ENCODE peak calls at places on chromosome 20, in seven cellular contexts. One of them, this sample, is unnamed.

GRCh38 chr20:60512436-60512835 is 554.2 kb downstream of the CDH26 start:
- DNase-seq in HCT116: no peak
- DNase-seq in stomach: no peak
- DNase-seq in SK-N-SH: no peak
- DNase-seq in H1: no peak
- DNase-seq in HL-60: no peak
- DNase-seq in HepG2: peak
- DNase-seq in this sample: no peak

GRCh38 chr20:2800590-2801458 is at the start of gene CPXM1:
- DNase-seq in HCT116: no peak
- DNase-seq in stomach: no peak
- DNase-seq in SK-N-SH: peak
- DNase-seq in H1: peak
- DNase-seq in HL-60: peak
- DNase-seq in HepG2: peak
- DNase-seq in this sample: no peak

GRCh38 chr20:15528386-15529111 is 1044.7 kb downstream of the KIF16B start:
- DNase-seq in HCT116: no peak
- DNase-seq in stomach: no peak
- DNase-seq in SK-N-SH: no peak
- DNase-seq in H1: no peak
- DNase-seq in HL-60: no peak
- DNase-seq in HepG2: no peak
- DNase-seq in this sample: no peak

GRCh38 chr20:53752583-53752970 is 158.9 kb upstream of the ZNF217 start:
- DNase-seq in HCT116: no peak
- DNase-seq in stomach: no peak
- DNase-seq in SK-N-SH: no peak
- DNase-seq in H1: no peak
- DNase-seq in HL-60: no peak
- DNase-seq in HepG2: no peak
- DNase-seq in this sample: no peak

GRCh38 chr20:61487346-61488022 is 235.4 kb downstream of the CDH4 start:
- DNase-seq in HCT116: no peak
- DNase-seq in stomach: no peak
- DNase-seq in SK-N-SH: no peak
- DNase-seq in H1: no peak
- DNase-seq in HL-60: no peak
- DNase-seq in HepG2: no peak
- DNase-seq in this sample: no peak

GRCh38 chr20:19964289-19965263 is 52.6 kb upstream of the NAA20 start:
- DNase-seq in HCT116: no peak
- DNase-seq in stomach: peak
- DNase-seq in SK-N-SH: no peak
- DNase-seq in H1: no peak
- DNase-seq in HL-60: no peak
- DNase-seq in HepG2: peak
- DNase-seq in this sample: no peak

GRCh38 chr20:19129976-19130612 is 82.3 kb upstream of the SLC24A3 start:
- DNase-seq in HCT116: no peak
- DNase-seq in stomach: peak
- DNase-seq in SK-N-SH: no peak
- DNase-seq in H1: no peak
- DNase-seq in HL-60: no peak
- DNase-seq in HepG2: no peak
- DNase-seq in this sample: no peak

GRCh38 chr20:63833776-63834544 is 2.9 kb upstream of the ZBTB46 start:
- DNase-seq in HCT116: no peak
- DNase-seq in stomach: no peak
- DNase-seq in SK-N-SH: no peak
- DNase-seq in H1: no peak
- DNase-seq in HL-60: no peak
- DNase-seq in HepG2: no peak
- DNase-seq in this sample: no peak

GRCh38 chr20:60104980-60105379 is 146.8 kb downstream of the CDH26 start:
- DNase-seq in HCT116: no peak
- DNase-seq in stomach: no peak
- DNase-seq in SK-N-SH: no peak
- DNase-seq in H1: peak
- DNase-seq in HL-60: no peak
- DNase-seq in HepG2: no peak
- DNase-seq in this sample: no peak

GRCh38 chr20:20683020-20683419 is 29.4 kb downstream of the RALGAPA2 start:
- DNase-seq in HCT116: no peak
- DNase-seq in stomach: no peak
- DNase-seq in SK-N-SH: no peak
- DNase-seq in H1: no peak
- DNase-seq in HL-60: no peak
- DNase-seq in HepG2: no peak
- DNase-seq in this sample: no peak

GRCh38 chr20:53224851-53225250 is 252.7 kb downstream of the TSHZ2 start:
- DNase-seq in HCT116: no peak
- DNase-seq in stomach: no peak
- DNase-seq in SK-N-SH: no peak
- DNase-seq in H1: no peak
- DNase-seq in HL-60: no peak
- DNase-seq in HepG2: no peak
- DNase-seq in this sample: no peak

GRCh38 chr20:34037121-34037520 is 43.4 kb downstream of the RALY start:
- DNase-seq in HCT116: no peak
- DNase-seq in stomach: peak
- DNase-seq in SK-N-SH: no peak
- DNase-seq in H1: no peak
- DNase-seq in HL-60: peak
- DNase-seq in HepG2: no peak
- DNase-seq in this sample: no peak

GRCh38 chr20:29443819-29444218 is 1813.6 kb upstream of the DEFB115 start:
- DNase-seq in HCT116: no peak
- DNase-seq in stomach: no peak
- DNase-seq in SK-N-SH: no peak
- DNase-seq in H1: no peak
- DNase-seq in HL-60: no peak
- DNase-seq in HepG2: no peak
- DNase-seq in this sample: no peak

GRCh38 chr20:17833036-17833674 is 133.4 kb downstream of the BANF2 start:
- DNase-seq in HCT116: no peak
- DNase-seq in stomach: no peak
- DNase-seq in SK-N-SH: no peak
- DNase-seq in H1: no peak
- DNase-seq in HL-60: no peak
- DNase-seq in HepG2: no peak
- DNase-seq in this sample: no peak

GRCh38 chr20:21529863-21530262 is 16.0 kb upstream of the NKX2-2 start:
- DNase-seq in HCT116: peak
- DNase-seq in stomach: no peak
- DNase-seq in SK-N-SH: no peak
- DNase-seq in H1: no peak
- DNase-seq in HL-60: no peak
- DNase-seq in HepG2: peak
- DNase-seq in this sample: no peak

GRCh38 chr20:62980380-62980960 is 26.3 kb downstream of the BHLHE23 start:
- DNase-seq in HCT116: no peak
- DNase-seq in stomach: no peak
- DNase-seq in SK-N-SH: no peak
- DNase-seq in H1: no peak
- DNase-seq in HL-60: no peak
- DNase-seq in HepG2: no peak
- DNase-seq in this sample: no peak

GRCh38 chr20:34072076-34072475 is 40.0 kb downstream of the EIF2S2 start:
- DNase-seq in HCT116: no peak
- DNase-seq in stomach: no peak
- DNase-seq in SK-N-SH: no peak
- DNase-seq in H1: no peak
- DNase-seq in HL-60: no peak
- DNase-seq in HepG2: no peak
- DNase-seq in this sample: no peak

GRCh38 chr20:17172826-17173420 is 53.9 kb upstream of the PCSK2 start:
- DNase-seq in HCT116: no peak
- DNase-seq in stomach: no peak
- DNase-seq in SK-N-SH: no peak
- DNase-seq in H1: no peak
- DNase-seq in HL-60: no peak
- DNase-seq in HepG2: no peak
- DNase-seq in this sample: no peak

GRCh38 chr20:15546624-15547023 is 1026.6 kb downstream of the KIF16B start:
- DNase-seq in HCT116: no peak
- DNase-seq in stomach: no peak
- DNase-seq in SK-N-SH: no peak
- DNase-seq in H1: no peak
- DNase-seq in HL-60: no peak
- DNase-seq in HepG2: no peak
- DNase-seq in this sample: no peak

GRCh38 chr20:37295595-37295994 is 6.1 kb downstream of the MANBAL start:
- DNase-seq in HCT116: no peak
- DNase-seq in stomach: no peak
- DNase-seq in SK-N-SH: no peak
- DNase-seq in H1: no peak
- DNase-seq in HL-60: no peak
- DNase-seq in HepG2: no peak
- DNase-seq in this sample: no peak

GRCh38 chr20:21172626-21173025 is 46.7 kb downstream of the KIZ start:
- DNase-seq in HCT116: no peak
- DNase-seq in stomach: no peak
- DNase-seq in SK-N-SH: no peak
- DNase-seq in H1: no peak
- DNase-seq in HL-60: no peak
- DNase-seq in HepG2: no peak
- DNase-seq in this sample: no peak

GRCh38 chr20:17557675-17558006 is 12.2 kb upstream of the DSTN start:
- DNase-seq in HCT116: peak
- DNase-seq in stomach: peak
- DNase-seq in SK-N-SH: no peak
- DNase-seq in H1: no peak
- DNase-seq in HL-60: no peak
- DNase-seq in HepG2: peak
- DNase-seq in this sample: no peak

GRCh38 chr20:56595746-56596478 is 33.2 kb upstream of the TFAP2C start:
- DNase-seq in HCT116: no peak
- DNase-seq in stomach: no peak
- DNase-seq in SK-N-SH: no peak
- DNase-seq in H1: no peak
- DNase-seq in HL-60: no peak
- DNase-seq in HepG2: no peak
- DNase-seq in this sample: no peak

GRCh38 chr20:62025832-62026563 is 39.7 kb downstream of the TAF4 start:
- DNase-seq in HCT116: no peak
- DNase-seq in stomach: no peak
- DNase-seq in SK-N-SH: peak
- DNase-seq in H1: no peak
- DNase-seq in HL-60: peak
- DNase-seq in HepG2: peak
- DNase-seq in this sample: no peak

GRCh38 chr20:50895111-50895830 is 36.0 kb downstream of the ADNP start:
- DNase-seq in HCT116: no peak
- DNase-seq in stomach: no peak
- DNase-seq in SK-N-SH: no peak
- DNase-seq in H1: no peak
- DNase-seq in HL-60: no peak
- DNase-seq in HepG2: peak
- DNase-seq in this sample: no peak
- TF ChIP-seq POLR2AphosphoS5 in HCT116: no peak
- TF ChIP-seq POLR2AphosphoS5 in stomach: peak
- TF ChIP-seq POLR2AphosphoS5 in SK-N-SH: no peak
- TF ChIP-seq POLR2AphosphoS5 in H1: peak
- TF ChIP-seq POLR2AphosphoS5 in HL-60: no peak
- TF ChIP-seq POLR2AphosphoS5 in HepG2: no peak
- TF ChIP-seq POLR2AphosphoS5 in this sample: peak

GRCh38 chr20:290081-290831 is at the start of gene C20orf96:
- DNase-seq in HCT116: peak
- DNase-seq in stomach: peak
- DNase-seq in SK-N-SH: peak
- DNase-seq in H1: peak
- DNase-seq in HL-60: peak
- DNase-seq in HepG2: peak
- DNase-seq in this sample: peak
- TF ChIP-seq POLR2AphosphoS5 in HCT116: peak
- TF ChIP-seq POLR2AphosphoS5 in stomach: no peak
- TF ChIP-seq POLR2AphosphoS5 in SK-N-SH: peak
- TF ChIP-seq POLR2AphosphoS5 in H1: no peak
- TF ChIP-seq POLR2AphosphoS5 in HL-60: no peak
- TF ChIP-seq POLR2AphosphoS5 in HepG2: peak
- TF ChIP-seq POLR2AphosphoS5 in this sample: no peak

DNA sequence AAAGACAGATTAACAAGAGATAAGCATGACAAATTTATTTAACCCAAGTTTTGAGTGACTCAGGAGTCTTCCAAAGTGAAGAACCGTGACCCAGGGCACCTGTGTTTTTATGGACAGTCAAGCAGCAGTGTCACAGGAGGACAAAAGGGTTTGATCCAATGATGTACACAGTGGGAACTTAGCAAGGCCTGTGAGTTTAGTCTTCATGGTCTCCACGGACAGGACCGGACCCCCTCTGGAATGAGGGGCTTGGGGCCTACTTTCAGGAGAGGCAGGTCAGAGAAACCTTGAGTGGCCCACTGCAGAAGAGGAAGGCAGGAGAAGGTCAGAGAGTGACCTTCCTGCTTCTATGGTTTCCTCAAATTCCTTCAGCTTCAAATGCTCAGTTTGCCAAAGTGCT is 26.2 kb upstream of the ZMYND8 start:
- DNase-seq in HCT116: no peak
- DNase-seq in stomach: no peak
- DNase-seq in SK-N-SH: no peak
- DNase-seq in H1: no peak
- DNase-seq in HL-60: no peak
- DNase-seq in HepG2: no peak
- DNase-seq in this sample: no peak
- TF ChIP-seq POLR2AphosphoS5 in HCT116: no peak
- TF ChIP-seq POLR2AphosphoS5 in stomach: no peak
- TF ChIP-seq POLR2AphosphoS5 in SK-N-SH: no peak
- TF ChIP-seq POLR2AphosphoS5 in H1: no peak
- TF ChIP-seq POLR2AphosphoS5 in HL-60: no peak
- TF ChIP-seq POLR2AphosphoS5 in HepG2: no peak
- TF ChIP-seq POLR2AphosphoS5 in this sample: no peak

GRCh38 chr20:11214281-11214680 is 540.5 kb upstream of the JAG1 start:
- DNase-seq in HCT116: no peak
- DNase-seq in stomach: no peak
- DNase-seq in SK-N-SH: no peak
- DNase-seq in H1: no peak
- DNase-seq in HL-60: no peak
- DNase-seq in HepG2: no peak
- DNase-seq in this sample: no peak

GRCh38 chr20:11219192-11219591 is 545.4 kb upstream of the JAG1 start:
- DNase-seq in HCT116: no peak
- DNase-seq in stomach: no peak
- DNase-seq in SK-N-SH: no peak
- DNase-seq in H1: no peak
- DNase-seq in HL-60: no peak
- DNase-seq in HepG2: no peak
- DNase-seq in this sample: no peak

GRCh38 chr20:11218035-11218680 is 544.4 kb upstream of the JAG1 start:
- DNase-seq in HCT116: no peak
- DNase-seq in stomach: no peak
- DNase-seq in SK-N-SH: no peak
- DNase-seq in H1: no peak
- DNase-seq in HL-60: no peak
- DNase-seq in HepG2: no peak
- DNase-seq in this sample: no peak

GRCh38 chr20:11217322-11217989 is 543.7 kb upstream of the JAG1 start:
- DNase-seq in HCT116: no peak
- DNase-seq in stomach: no peak
- DNase-seq in SK-N-SH: no peak
- DNase-seq in H1: no peak
- DNase-seq in HL-60: no peak
- DNase-seq in HepG2: no peak
- DNase-seq in this sample: no peak

GRCh38 chr20:11216451-11217314 is 542.9 kb upstream of the JAG1 start:
- DNase-seq in HCT116: no peak
- DNase-seq in stomach: no peak
- DNase-seq in SK-N-SH: no peak
- DNase-seq in H1: no peak
- DNase-seq in HL-60: no peak
- DNase-seq in HepG2: peak
- DNase-seq in this sample: no peak
- TF ChIP-seq POLR2AphosphoS5 in HCT116: no peak
- TF ChIP-seq POLR2AphosphoS5 in stomach: no peak
- TF ChIP-seq POLR2AphosphoS5 in SK-N-SH: no peak
- TF ChIP-seq POLR2AphosphoS5 in H1: no peak
- TF ChIP-seq POLR2AphosphoS5 in HL-60: no peak
- TF ChIP-seq POLR2AphosphoS5 in HepG2: no peak
- TF ChIP-seq POLR2AphosphoS5 in this sample: no peak

This sample was measured in GM12892.